ENCODE peak calls at places on chromosomes 16 and 17, in four cellular contexts. D is HEK293T; B is stimulated activated CD4-positive, alpha-beta T cell treated with anti-CD3 and anti-CD28 coated beads, Interleukin-1b, Interleukin-23, amount 100 ng/mL, for 4 hours; C is HFFc6. L is an unnamed sample.
A peak's percentile ranks its signal among the peaks of the same experiment; 100 is the strongest.

GRCh38 chr16:35543486-35543885 is 2084.1 kb downstream of the TP53TG3F start:
- DNase-seq in D (no peak), B (no peak), C (no peak), L (no peak)

GRCh38 chr16:84689126-84689525 is 10.7 kb upstream of the USP10 start:
- DNase-seq in D (no peak), B (no peak), C (peak; percentile 89), L (peak; percentile 85)

GRCh38 chr16:3013998-3014690 is 1.4 kb downstream of the CLDN9 start:
- DNase-seq in D (no peak), B (no peak), C (no peak), L (no peak)

GRCh38 chr17:37790153-37790552 is 45.3 kb upstream of the HNF1B start:
- DNase-seq in D (no peak), B (no peak), C (no peak), L (no peak)

GRCh38 chr17:42979511-42980273 is at the start of gene PTGES3L:
- DNase-seq in D (peak; percentile 67), B (no peak), C (peak; percentile 38), L (peak; percentile 49)

GRCh38 chr16:87603684-87604571 is 1.6 kb downstream of the JPH3 start:
- DNase-seq in D (no peak), B (no peak), C (no peak), L (no peak)

GRCh38 chr17:56781944-56782737 is 51.6 kb downstream of the C17orf67 start:
- DNase-seq in D (no peak), B (no peak), C (no peak), L (no peak)

GRCh38 chr17:13428611-13429042 is 173.1 kb downstream of the HS3ST3A1 start:
- DNase-seq in D (no peak), B (no peak), C (no peak), L (no peak)

GRCh38 chr16:73196670-73197069 is 148.7 kb upstream of the ZFHX3 start:
- DNase-seq in D (peak; percentile 81), B (no peak), C (peak; percentile 35), L (peak; percentile 82)

GRCh38 chr16:53207810-53208752 is 153.3 kb downstream of the CHD9 start:
- DNase-seq in D (peak; percentile 76), B (no peak), C (peak; percentile 78), L (peak; percentile 89)